ENCODE peak calls at places on chromosomes 16 and 17, in four cellular contexts. J, K, X and S are unnamed samples.

GRCh38 chr17:59371426-59372099 is 40.1 kb downstream of the YPEL2 start:
- DNase-seq in J (no peak), K (no peak), X (no peak), S (peak; percentile 53)

GRCh38 chr17:65328567-65328966 is 191.4 kb downstream of the RGS9 start:
- DNase-seq in X (no peak), K (no peak), J (no peak), S (no peak)

GRCh38 chr16:77231047-77231446 is 31.8 kb downstream of the SYCE1L start:
- DNase-seq in K (no peak), X (no peak), J (no peak), S (no peak)

GRCh38 chr17:3828151-3828851 is 17.7 kb downstream of the NCBP3 start:
- DNase-seq in X (no peak), J (no peak), K (no peak), S (no peak)

GRCh38 chr16:27827765-27828164 is 235.7 kb downstream of the GSG1L start:
- DNase-seq in K (no peak), J (no peak), X (no peak), S (no peak)

GRCh38 chr17:78397681-78398101 is 19.2 kb downstream of the PGS1 start:
- DNase-seq in X (peak; percentile 64), J (peak; percentile 75), K (no peak), S (no peak)

GRCh38 chr17:21549107-21549687 is 143.1 kb upstream of the KCNJ18 start:
- DNase-seq in K (no peak), X (no peak), J (no peak), S (no peak)

GRCh38 chr17:29617481-29618271 is 5.0 kb downstream of the CORO6 start:
- DNase-seq in K (no peak), X (no peak), J (peak; percentile 78), S (peak; percentile 59)

GRCh38 chr16:27579086-27579980 is 29.4 kb downstream of the KATNIP start:
- DNase-seq in K (no peak), J (peak; percentile 98), X (no peak), S (no peak)

GRCh38 chr17:1252203-1252608 is 18.0 kb upstream of the BHLHA9 start:
- DNase-seq in J (no peak), X (no peak), K (no peak), S (no peak)

GRCh38 chr17:73657473-73658116 is 13.3 kb upstream of the SDK2 start:
- DNase-seq in J (peak; percentile 98), K (no peak), X (no peak), S (no peak)

GRCh38 chr17:38416840-38417209 is 11.4 kb upstream of the ARHGAP23 start:
- DNase-seq in J (no peak), K (no peak), X (no peak), S (no peak)

DNA sequence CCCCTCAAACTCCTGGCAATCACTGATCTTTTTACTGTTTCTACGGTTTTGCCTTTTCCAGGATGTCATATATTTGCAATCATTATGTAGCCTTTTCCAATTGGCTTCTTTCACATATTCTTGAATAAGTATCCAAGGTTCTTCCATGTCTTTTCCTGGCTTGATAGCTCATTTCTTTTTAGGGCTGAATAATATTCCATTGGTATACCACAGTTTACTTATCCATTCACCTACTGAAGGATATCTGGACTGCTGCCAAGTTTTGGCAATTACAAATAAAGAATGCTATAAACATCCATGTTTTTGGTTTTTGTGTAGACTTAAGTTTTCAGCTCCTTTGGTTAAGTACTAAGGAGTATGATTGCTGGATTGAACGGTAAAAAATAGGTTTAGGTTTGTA is 16.0 kb downstream of the GPATCH8 start:
- DNase-seq in X (no peak), K (no peak), J (no peak), S (no peak)
- H3K4me3 ChIP-seq in X (no peak overlapping the region), K (no peak overlapping the region), J (no peak overlapping the region), S (no peak overlapping the region)

GRCh38 chr16:89383095-89384003 is 107.0 kb downstream of the ANKRD11 start:
- DNase-seq in X (peak; percentile 62), K (no peak), J (peak; percentile 64), S (no peak)

GRCh38 chr16:89385712-89386111 is 104.6 kb downstream of the ANKRD11 start:
- DNase-seq in K (no peak), X (no peak), J (no peak), S (no peak)

GRCh38 chr16:89386337-89386736 is 104.0 kb downstream of the ANKRD11 start:
- DNase-seq in K (no peak), J (no peak), X (no peak), S (no peak)

GRCh38 chr16:89381788-89382187 is 108.6 kb downstream of the ANKRD11 start:
- DNase-seq in X (no peak), J (no peak), K (no peak), S (no peak)

DNA sequence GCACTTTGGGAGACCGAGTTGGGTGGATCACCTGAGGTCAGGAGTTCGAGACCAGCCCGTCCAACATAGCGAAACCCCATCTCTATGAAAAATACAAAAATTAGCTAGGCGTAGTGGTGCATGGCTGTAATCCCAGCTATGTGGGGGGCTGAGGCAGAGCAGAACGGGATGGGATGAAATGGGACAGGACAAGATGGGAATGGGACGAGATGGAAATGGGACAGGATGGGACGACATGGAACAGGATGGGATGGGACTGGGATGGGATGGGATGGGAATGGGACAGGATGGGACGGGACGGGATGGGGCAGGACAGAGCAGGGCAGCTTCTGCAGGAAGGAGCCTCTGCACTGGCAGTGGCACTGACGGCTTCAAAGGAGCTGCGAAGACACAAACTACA is 106.1 kb downstream of the ANKRD11 start:
- DNase-seq in X (no peak), J (no peak), K (no peak), S (no peak)
- H3K4me1 ChIP-seq in X (peaks cover 7% of the 10 kb centered on the region), J (peaks cover 16% of the 10 kb centered on the region), K (peaks cover 98% of the 10 kb centered on the region), S (peaks cover 8% of the 10 kb centered on the region)

GRCh38 chr17:41631890-41632269 is 7.5 kb upstream of the KRT17 start:
- DNase-seq in J (no peak), K (no peak), X (no peak), S (no peak)
- H3K27ac ChIP-seq in J (no peak overlapping the region), K (no peak overlapping the region), X (no peak overlapping the region), S (no peak overlapping the region)

GRCh38 chr16:56279132-56279531 is 87.8 kb downstream of the GNAO1 start:
- DNase-seq in J (no peak), K (no peak), X (peak; percentile 38), S (no peak)

GRCh38 chr16:56282455-56282854 is 91.2 kb downstream of the GNAO1 start:
- DNase-seq in K (no peak), X (no peak), J (no peak), S (no peak)

GRCh38 chr16:56279914-56280313 is 88.6 kb downstream of the GNAO1 start:
- DNase-seq in K (no peak), J (no peak), X (no peak), S (no peak)

GRCh38 chr16:56278196-56278855 is 87.0 kb downstream of the GNAO1 start:
- DNase-seq in J (no peak), X (peak; percentile 12), K (no peak), S (no peak)

DNA sequence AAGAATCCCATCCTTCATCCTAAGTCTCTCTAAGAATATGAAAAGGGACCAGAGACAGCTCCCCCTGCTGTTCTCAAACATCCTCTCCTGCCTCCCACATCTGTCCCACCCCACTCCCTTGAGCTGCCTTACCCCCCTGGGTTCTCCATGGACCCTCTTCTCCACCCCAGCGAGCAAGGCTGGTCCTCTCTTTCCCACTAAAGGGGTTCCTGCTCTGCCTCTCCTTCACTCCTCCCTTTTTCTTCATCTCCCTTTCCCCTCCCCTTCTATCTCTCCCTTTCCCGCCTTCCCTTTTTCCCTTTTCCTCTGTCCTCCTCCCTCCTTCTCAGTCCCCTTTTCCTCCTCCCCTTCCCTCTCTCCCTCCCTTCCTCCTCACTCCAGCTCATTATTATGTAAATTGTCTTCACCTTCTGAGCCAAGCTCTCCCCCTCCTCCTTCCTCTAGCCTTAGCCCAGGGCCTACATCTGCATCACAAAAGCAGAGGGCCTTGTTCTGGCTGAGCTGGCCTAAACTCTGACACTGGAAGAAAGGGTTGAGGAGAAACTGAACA is 90.0 kb downstream of the GNAO1 start:
- DNase-seq in K (no peak), J (peak; percentile 28), X (no peak), S (no peak)
- H3K4me3 ChIP-seq in K (no peak overlapping the region), J (no peak overlapping the region), X (no peak overlapping the region), S (no peak overlapping the region)

GRCh38 chr17:40602445-40603443 is 37.5 kb upstream of the CCR7 start:
- DNase-seq in K (no peak), X (no peak), J (no peak), S (no peak)
- H3K4me1 ChIP-seq in K (peaks cover 36% of the 10 kb centered on the region), X (no peaks in the 10 kb centered on the region), J (peaks cover 45% of the 10 kb centered on the region), S (no peaks in the 10 kb centered on the region)

GRCh38 chr16:1141716-1142115 is 11.2 kb upstream of the CACNA1H start:
- DNase-seq in J (no peak), X (no peak), K (no peak), S (no peak)
- H3K27ac ChIP-seq in J (no peak overlapping the region), X (no peak overlapping the region), K (no peak overlapping the region), S (no peak overlapping the region)

GRCh38 chr17:50884354-50885311 is 18.5 kb upstream of the TOB1 start:
- DNase-seq in X (no peak), J (no peak), K (no peak), S (no peak)
- H3K4me3 ChIP-seq in X (no peak overlapping the region), J (peak overlapping the region; percentile 13), K (no peak overlapping the region), S (no peak overlapping the region)

DNA sequence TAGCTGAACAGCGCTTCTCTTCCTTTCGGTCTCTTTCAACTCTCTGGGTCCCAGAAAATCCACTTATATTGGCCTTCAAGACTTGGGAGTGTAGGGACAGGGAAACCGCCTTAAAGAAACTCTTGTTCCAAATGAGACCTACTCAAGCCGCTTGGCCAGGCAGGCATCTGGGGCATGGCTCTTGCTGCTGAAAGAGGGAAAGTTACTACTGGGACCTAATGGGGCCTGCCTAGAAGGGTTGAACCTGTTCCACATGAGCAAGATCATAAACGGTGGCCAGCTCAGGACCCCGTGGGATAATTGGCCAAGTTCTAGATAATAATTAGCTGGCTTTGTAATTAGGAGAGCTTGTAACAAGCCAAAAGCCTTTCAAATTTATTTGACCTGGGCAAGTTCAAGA is 13.2 kb downstream of the CDH1 start:
- DNase-seq in J (no peak), K (no peak), X (no peak), S (no peak)
- H3K4me1 ChIP-seq in J (peaks cover 11% of the 10 kb centered on the region), K (peaks cover 69% of the 10 kb centered on the region), X (no peaks in the 10 kb centered on the region), S (no peaks in the 10 kb centered on the region)

GRCh38 chr17:50115744-50116143 is 14.2 kb downstream of the SAMD14 start:
- DNase-seq in J (no peak), K (no peak), X (no peak), S (no peak)

GRCh38 chr17:50117202-50118040 is 12.5 kb downstream of the SAMD14 start:
- DNase-seq in K (no peak), X (peak; percentile 72), J (peak; percentile 69), S (peak; percentile 72)

GRCh38 chr17:50118828-50119218 is 11.1 kb downstream of the SAMD14 start:
- DNase-seq in J (no peak), K (no peak), X (no peak), S (no peak)

GRCh38 chr17:50120475-50121253 is 9.3 kb downstream of the SAMD14 start:
- DNase-seq in K (no peak), J (no peak), X (no peak), S (no peak)

DNA sequence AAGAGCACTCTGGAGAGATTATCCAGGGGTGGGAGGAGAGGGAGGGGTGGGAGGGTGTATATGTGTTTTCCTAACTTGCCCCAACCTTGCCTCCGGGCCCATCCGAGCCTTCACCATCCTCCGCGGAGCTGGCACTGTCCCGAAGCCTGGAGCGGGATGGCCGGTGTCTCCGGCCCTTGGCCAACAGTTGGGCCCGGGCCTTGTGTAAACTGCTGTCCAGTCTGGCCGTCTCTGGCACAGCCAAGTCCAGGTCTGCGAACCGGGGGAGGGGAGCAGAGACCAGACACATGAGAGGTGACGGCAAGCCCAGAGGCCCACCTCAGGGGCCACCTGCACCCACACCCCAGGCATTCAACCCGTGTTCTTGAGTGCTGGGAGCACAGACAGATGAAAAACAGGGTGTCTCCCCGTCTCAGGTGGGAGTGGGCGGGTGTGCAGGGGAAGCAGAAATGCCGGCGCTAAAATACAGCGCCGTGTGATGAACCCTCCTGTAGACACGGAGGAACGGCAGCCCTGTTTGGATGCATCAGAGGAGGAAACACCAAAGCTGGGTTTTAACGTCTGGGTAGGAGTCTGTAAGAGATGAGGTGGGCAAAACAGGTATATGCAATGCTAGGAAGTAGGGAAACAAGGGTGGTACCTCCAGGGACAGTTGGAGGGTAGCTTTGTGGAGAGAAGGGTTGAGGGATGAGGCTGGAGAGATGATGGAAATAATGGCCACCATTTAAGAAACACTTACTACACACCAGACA is 11.7 kb downstream of the SAMD14 start:
- DNase-seq in X (peak; percentile 85), J (no peak), K (no peak), S (no peak)
- H3K27ac ChIP-seq in X (no peak overlapping the region), J (no peak overlapping the region), K (no peak overlapping the region), S (no peak overlapping the region)